ENCODE peak calls at places on chromosome 10, in eight cellular contexts. One of them, this sample, is unnamed.

GRCh38 chr10:35545878-35546631 is 59.1 kb upstream of the GJD4 start:
- DNase-seq in effector memory CD4-positive, alpha-beta T cell: no peak
- DNase-seq in endothelial cell of umbilical vein: peak
- DNase-seq in upper lobe of right lung: no peak
- DNase-seq in colonic mucosa: no peak
- DNase-seq in GM23248: peak
- DNase-seq in substantia nigra: no peak
- DNase-seq in AG04450: no peak
- DNase-seq in this sample: no peak

GRCh38 chr10:91782539-91782938 is 15.7 kb upstream of the TNKS2 start:
- DNase-seq in AG04450: no peak
- DNase-seq in endothelial cell of umbilical vein: no peak
- DNase-seq in GM23248: no peak
- DNase-seq in upper lobe of right lung: no peak
- DNase-seq in colonic mucosa: no peak
- DNase-seq in effector memory CD4-positive, alpha-beta T cell: no peak
- DNase-seq in substantia nigra: no peak
- DNase-seq in this sample: no peak

GRCh38 chr10:29649561-29650551 is 15.1 kb upstream of the SVIL start:
- DNase-seq in AG04450: peak
- DNase-seq in colonic mucosa: no peak
- DNase-seq in substantia nigra: no peak
- DNase-seq in effector memory CD4-positive, alpha-beta T cell: no peak
- DNase-seq in upper lobe of right lung: no peak
- DNase-seq in GM23248: peak
- DNase-seq in endothelial cell of umbilical vein: no peak
- DNase-seq in this sample: no peak

GRCh38 chr10:18164771-18165361 is 24.6 kb downstream of the CACNB2 start:
- DNase-seq in substantia nigra: no peak
- DNase-seq in colonic mucosa: no peak
- DNase-seq in endothelial cell of umbilical vein: no peak
- DNase-seq in effector memory CD4-positive, alpha-beta T cell: no peak
- DNase-seq in AG04450: peak
- DNase-seq in GM23248: peak
- DNase-seq in upper lobe of right lung: no peak
- DNase-seq in this sample: no peak

GRCh38 chr10:78407009-78407711 is 373.5 kb downstream of the RPS24 start:
- DNase-seq in AG04450: peak
- DNase-seq in substantia nigra: peak
- DNase-seq in upper lobe of right lung: peak
- DNase-seq in endothelial cell of umbilical vein: peak
- DNase-seq in effector memory CD4-positive, alpha-beta T cell: peak
- DNase-seq in GM23248: no peak
- DNase-seq in colonic mucosa: peak
- DNase-seq in this sample: peak

GRCh38 chr10:116765549-116766162 is 23.3 kb upstream of the HSPA12A start:
- DNase-seq in upper lobe of right lung: peak
- DNase-seq in substantia nigra: peak
- DNase-seq in effector memory CD4-positive, alpha-beta T cell: no peak
- DNase-seq in GM23248: no peak
- DNase-seq in colonic mucosa: peak
- DNase-seq in endothelial cell of umbilical vein: peak
- DNase-seq in AG04450: no peak
- DNase-seq in this sample: peak

GRCh38 chr10:119350529-119351001 is 143.2 kb downstream of the GRK5 start:
- DNase-seq in GM23248: peak
- DNase-seq in endothelial cell of umbilical vein: no peak
- DNase-seq in effector memory CD4-positive, alpha-beta T cell: no peak
- DNase-seq in substantia nigra: no peak
- DNase-seq in colonic mucosa: no peak
- DNase-seq in upper lobe of right lung: peak
- DNase-seq in AG04450: no peak
- DNase-seq in this sample: no peak

GRCh38 chr10:31490858-31491504 is 172.0 kb downstream of the ZEB1 start:
- DNase-seq in upper lobe of right lung: no peak
- DNase-seq in substantia nigra: no peak
- DNase-seq in GM23248: peak
- DNase-seq in AG04450: no peak
- DNase-seq in endothelial cell of umbilical vein: peak
- DNase-seq in effector memory CD4-positive, alpha-beta T cell: no peak
- DNase-seq in colonic mucosa: no peak
- DNase-seq in this sample: no peak

GRCh38 chr10:4686644-4686996 is 139.4 kb upstream of the AKR1E2 start:
- DNase-seq in GM23248: peak
- DNase-seq in upper lobe of right lung: no peak
- DNase-seq in effector memory CD4-positive, alpha-beta T cell: no peak
- DNase-seq in substantia nigra: no peak
- DNase-seq in endothelial cell of umbilical vein: no peak
- DNase-seq in AG04450: no peak
- DNase-seq in colonic mucosa: no peak
- DNase-seq in this sample: no peak

GRCh38 chr10:36526045-36526444 is 599.4 kb upstream of the ANKRD30A start:
- DNase-seq in AG04450: no peak
- DNase-seq in GM23248: no peak
- DNase-seq in upper lobe of right lung: no peak
- DNase-seq in substantia nigra: no peak
- DNase-seq in endothelial cell of umbilical vein: no peak
- DNase-seq in effector memory CD4-positive, alpha-beta T cell: no peak
- DNase-seq in colonic mucosa: no peak
- DNase-seq in this sample: no peak

GRCh38 chr10:92239600-92240288 is 51.1 kb downstream of the CPEB3 start:
- DNase-seq in colonic mucosa: peak
- DNase-seq in endothelial cell of umbilical vein: peak
- DNase-seq in GM23248: peak
- DNase-seq in substantia nigra: peak
- DNase-seq in upper lobe of right lung: peak
- DNase-seq in effector memory CD4-positive, alpha-beta T cell: peak
- DNase-seq in AG04450: no peak
- DNase-seq in this sample: peak

GRCh38 chr10:124156524-124157225 is 63.3 kb upstream of the CHST15 start:
- DNase-seq in endothelial cell of umbilical vein: peak
- DNase-seq in upper lobe of right lung: no peak
- DNase-seq in colonic mucosa: no peak
- DNase-seq in AG04450: no peak
- DNase-seq in effector memory CD4-positive, alpha-beta T cell: no peak
- DNase-seq in GM23248: no peak
- DNase-seq in substantia nigra: no peak
- DNase-seq in this sample: no peak

GRCh38 chr10:1185911-1186692 is 129.9 kb downstream of the WDR37 start:
- DNase-seq in AG04450: no peak
- DNase-seq in endothelial cell of umbilical vein: no peak
- DNase-seq in upper lobe of right lung: peak
- DNase-seq in colonic mucosa: no peak
- DNase-seq in effector memory CD4-positive, alpha-beta T cell: no peak
- DNase-seq in substantia nigra: no peak
- DNase-seq in GM23248: no peak
- DNase-seq in this sample: no peak

GRCh38 chr10:34760606-34761005 is 54.5 kb downstream of the PARD3 start:
- DNase-seq in GM23248: peak
- DNase-seq in endothelial cell of umbilical vein: no peak
- DNase-seq in AG04450: no peak
- DNase-seq in substantia nigra: no peak
- DNase-seq in colonic mucosa: no peak
- DNase-seq in upper lobe of right lung: no peak
- DNase-seq in effector memory CD4-positive, alpha-beta T cell: no peak
- DNase-seq in this sample: no peak

GRCh38 chr10:88120075-88120474 is 256.6 kb downstream of the PTEN start:
- DNase-seq in endothelial cell of umbilical vein: no peak
- DNase-seq in effector memory CD4-positive, alpha-beta T cell: no peak
- DNase-seq in colonic mucosa: no peak
- DNase-seq in GM23248: no peak
- DNase-seq in AG04450: no peak
- DNase-seq in upper lobe of right lung: no peak
- DNase-seq in substantia nigra: no peak
- DNase-seq in this sample: no peak

GRCh38 chr10:93481931-93482834 is at the start of gene MYOF:
- DNase-seq in upper lobe of right lung: peak
- DNase-seq in effector memory CD4-positive, alpha-beta T cell: peak
- DNase-seq in endothelial cell of umbilical vein: peak
- DNase-seq in substantia nigra: peak
- DNase-seq in AG04450: peak
- DNase-seq in colonic mucosa: peak
- DNase-seq in GM23248: peak
- DNase-seq in this sample: no peak

GRCh38 chr10:47402681-47403301 is 18.7 kb upstream of the ZNF488 start:
- DNase-seq in endothelial cell of umbilical vein: peak
- DNase-seq in substantia nigra: no peak
- DNase-seq in upper lobe of right lung: no peak
- DNase-seq in effector memory CD4-positive, alpha-beta T cell: no peak
- DNase-seq in AG04450: peak
- DNase-seq in colonic mucosa: peak
- DNase-seq in GM23248: peak
- DNase-seq in this sample: no peak

GRCh38 chr10:61140765-61141392 is 196.9 kb upstream of the RHOBTB1 start:
- DNase-seq in upper lobe of right lung: no peak
- DNase-seq in GM23248: peak
- DNase-seq in substantia nigra: peak
- DNase-seq in colonic mucosa: no peak
- DNase-seq in endothelial cell of umbilical vein: peak
- DNase-seq in AG04450: peak
- DNase-seq in effector memory CD4-positive, alpha-beta T cell: no peak
- DNase-seq in this sample: no peak

DNA sequence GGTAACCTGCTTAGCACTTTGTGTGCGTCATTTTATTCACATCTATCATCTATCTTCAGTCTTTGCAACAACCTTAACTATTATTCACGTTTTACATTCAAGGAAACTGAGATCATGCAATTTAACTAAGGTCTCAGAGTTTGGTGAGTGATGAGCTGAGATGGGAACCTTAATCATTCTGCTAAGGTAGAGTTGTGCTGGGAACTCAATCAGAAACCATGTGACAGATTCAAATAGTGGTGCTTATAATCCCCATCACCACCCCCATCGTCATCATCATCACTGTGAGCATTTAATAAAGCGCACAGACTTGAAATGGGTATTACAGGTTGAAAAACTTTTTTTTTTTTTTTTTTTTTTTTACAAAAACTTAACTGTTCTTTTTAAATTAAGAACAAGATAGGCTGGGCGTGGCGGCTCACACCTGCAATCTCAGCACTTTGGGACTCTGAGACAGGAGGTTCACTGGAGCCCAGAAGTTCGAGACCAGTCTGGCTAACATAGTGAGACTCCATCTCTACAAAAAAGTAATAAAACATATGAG is 160.9 kb downstream of the PIP4K2A start:
- DNase-seq in endothelial cell of umbilical vein: no peak
- DNase-seq in substantia nigra: no peak
- DNase-seq in AG04450: no peak
- DNase-seq in GM23248: no peak
- DNase-seq in colonic mucosa: no peak
- DNase-seq in upper lobe of right lung: no peak
- DNase-seq in effector memory CD4-positive, alpha-beta T cell: no peak
- DNase-seq in this sample: no peak
- H3K27ac ChIP-seq in endothelial cell of umbilical vein: no peak
- H3K27ac ChIP-seq in substantia nigra: peak
- H3K27ac ChIP-seq in AG04450: no peak
- H3K27ac ChIP-seq in GM23248: no peak
- H3K27ac ChIP-seq in colonic mucosa: no peak
- H3K27ac ChIP-seq in upper lobe of right lung: no peak
- H3K27ac ChIP-seq in effector memory CD4-positive, alpha-beta T cell: no peak
- H3K27ac ChIP-seq in this sample: no peak

GRCh38 chr10:6473901-6474370 is 106.1 kb downstream of the PRKCQ start:
- DNase-seq in upper lobe of right lung: no peak
- DNase-seq in GM23248: peak
- DNase-seq in AG04450: no peak
- DNase-seq in endothelial cell of umbilical vein: no peak
- DNase-seq in substantia nigra: no peak
- DNase-seq in colonic mucosa: no peak
- DNase-seq in effector memory CD4-positive, alpha-beta T cell: no peak
- DNase-seq in this sample: no peak
- H3K27ac ChIP-seq in upper lobe of right lung: no peak
- H3K27ac ChIP-seq in GM23248: no peak
- H3K27ac ChIP-seq in AG04450: no peak
- H3K27ac ChIP-seq in endothelial cell of umbilical vein: no peak
- H3K27ac ChIP-seq in substantia nigra: no peak
- H3K27ac ChIP-seq in colonic mucosa: peak
- H3K27ac ChIP-seq in effector memory CD4-positive, alpha-beta T cell: peak
- H3K27ac ChIP-seq in this sample: no peak

DNA sequence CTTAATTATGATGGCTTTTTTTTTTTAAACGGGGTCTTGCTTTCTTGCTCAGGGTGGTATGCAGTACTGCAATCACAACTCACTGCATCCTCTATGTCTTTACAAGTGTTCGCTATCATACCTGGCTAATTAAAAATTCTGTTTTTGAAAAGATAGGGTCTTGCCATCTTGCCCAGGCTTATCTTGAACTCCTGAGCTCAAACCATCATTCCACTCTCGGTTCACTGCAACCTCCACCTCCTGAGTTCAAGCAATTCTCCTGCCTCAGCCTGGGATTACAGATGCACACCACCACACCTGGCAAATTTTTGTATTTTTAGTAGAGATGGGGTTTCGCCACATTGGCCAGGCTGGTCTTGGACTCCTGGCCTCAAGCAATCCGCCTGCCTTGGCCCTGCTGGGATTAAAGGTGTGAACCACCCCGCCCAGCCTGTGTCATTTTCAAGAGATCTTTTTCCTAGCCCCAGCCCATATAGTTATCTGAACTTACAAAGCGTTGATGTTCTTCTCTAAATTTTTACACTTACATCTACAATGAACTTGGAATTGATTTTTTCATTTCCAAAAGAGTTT is 6.0 kb downstream of the HNRNPF start:
- DNase-seq in GM23248: no peak
- DNase-seq in AG04450: no peak
- DNase-seq in substantia nigra: no peak
- DNase-seq in colonic mucosa: peak
- DNase-seq in endothelial cell of umbilical vein: no peak
- DNase-seq in upper lobe of right lung: no peak
- DNase-seq in effector memory CD4-positive, alpha-beta T cell: no peak
- DNase-seq in this sample: no peak
- H3K27ac ChIP-seq in GM23248: peak
- H3K27ac ChIP-seq in AG04450: no peak
- H3K27ac ChIP-seq in substantia nigra: no peak
- H3K27ac ChIP-seq in colonic mucosa: peak
- H3K27ac ChIP-seq in endothelial cell of umbilical vein: no peak
- H3K27ac ChIP-seq in upper lobe of right lung: no peak
- H3K27ac ChIP-seq in effector memory CD4-positive, alpha-beta T cell: peak
- H3K27ac ChIP-seq in this sample: no peak

GRCh38 chr10:79429751-79430150 is 15.7 kb downstream of the ZCCHC24 start:
- DNase-seq in AG04450: no peak
- DNase-seq in substantia nigra: no peak
- DNase-seq in upper lobe of right lung: no peak
- DNase-seq in colonic mucosa: no peak
- DNase-seq in GM23248: no peak
- DNase-seq in effector memory CD4-positive, alpha-beta T cell: no peak
- DNase-seq in endothelial cell of umbilical vein: no peak
- DNase-seq in this sample: no peak
- H3K27ac ChIP-seq in AG04450: peak
- H3K27ac ChIP-seq in substantia nigra: peak
- H3K27ac ChIP-seq in upper lobe of right lung: no peak
- H3K27ac ChIP-seq in colonic mucosa: no peak
- H3K27ac ChIP-seq in GM23248: no peak
- H3K27ac ChIP-seq in effector memory CD4-positive, alpha-beta T cell: no peak
- H3K27ac ChIP-seq in endothelial cell of umbilical vein: no peak
- H3K27ac ChIP-seq in this sample: no peak

DNA sequence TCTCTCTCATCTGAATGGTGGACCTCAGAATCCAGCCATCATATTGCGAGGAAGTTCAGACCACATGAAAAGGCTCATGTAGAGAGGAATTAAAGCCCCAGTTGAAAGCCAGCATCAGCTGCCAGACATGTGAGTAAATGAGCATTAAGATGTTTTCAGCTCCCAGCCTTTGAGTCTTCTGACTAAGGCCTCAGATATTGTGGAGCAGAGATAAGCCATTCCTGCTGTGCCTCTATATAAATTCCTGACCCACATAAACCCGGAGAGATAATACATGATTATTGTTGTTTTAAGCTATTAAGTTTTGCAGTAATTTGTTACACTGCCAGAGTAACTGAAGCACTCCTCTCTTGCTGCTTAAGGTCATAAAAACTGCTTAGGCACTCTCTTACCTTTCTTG is 14.6 kb downstream of the FAM149B1 start:
- DNase-seq in endothelial cell of umbilical vein: peak
- DNase-seq in substantia nigra: no peak
- DNase-seq in GM23248: peak
- DNase-seq in upper lobe of right lung: no peak
- DNase-seq in effector memory CD4-positive, alpha-beta T cell: no peak
- DNase-seq in colonic mucosa: no peak
- DNase-seq in AG04450: no peak
- DNase-seq in this sample: no peak
- H3K27ac ChIP-seq in endothelial cell of umbilical vein: peak
- H3K27ac ChIP-seq in substantia nigra: no peak
- H3K27ac ChIP-seq in GM23248: no peak
- H3K27ac ChIP-seq in upper lobe of right lung: no peak
- H3K27ac ChIP-seq in effector memory CD4-positive, alpha-beta T cell: no peak
- H3K27ac ChIP-seq in colonic mucosa: no peak
- H3K27ac ChIP-seq in AG04450: no peak
- H3K27ac ChIP-seq in this sample: no peak

This sample was measured in caudate nucleus.